ENCODE peak calls at places on chromosomes 11 and 22, in eight cellular contexts. B is AG09309, C is cardiac fibroblast, D is kidney, F is tibial nerve, L is AG04450, G is K562, O is mammary epithelial cell. M is an unnamed sample.

GRCh38 chr22:20244744-20245576 is 23.2 kb downstream of the RTN4R start:
- DNase-seq in B (no peak), C (no peak), D (no peak), F (no peak), L (no peak), G (no peak), O (no peak), M (no peak)

GRCh38 chr11:46363031-46363407 is 15.8 kb downstream of the DGKZ start:
- DNase-seq in B (no peak), C (peak), D (peak), F (peak), L (no peak), G (peak), O (peak), M (no peak)

GRCh38 chr11:120571476-120571875 is 59.9 kb downstream of the GRIK4 start:
- DNase-seq in B (no peak), C (no peak), D (peak), F (no peak), L (no peak), G (no peak), O (no peak), M (no peak)

GRCh38 chr22:19109198-19110063 is 12.8 kb downstream of the DGCR2 start:
- DNase-seq in B (peak), C (peak), D (no peak), F (peak), L (no peak), G (peak), O (peak), M (peak)

GRCh38 chr22:20001082-20001638 is 15.5 kb downstream of the ARVCF start:
- DNase-seq in B (no peak), C (peak), D (peak), F (no peak), L (no peak), G (no peak), O (no peak), M (no peak)

GRCh38 chr11:114040706-114041211 is 18.8 kb upstream of the ZBTB16 start:
- DNase-seq in B (peak), C (peak), D (no peak), F (no peak), L (no peak), G (no peak), O (peak), M (no peak)

GRCh38 chr22:33656808-33657628 is 263.3 kb downstream of the LARGE1 start:
- DNase-seq in B (no peak), C (no peak), D (no peak), F (no peak), L (no peak), G (no peak), O (no peak), M (no peak)

GRCh38 chr11:46064221-46064620 is 57.0 kb downstream of the PHF21A start:
- DNase-seq in B (no peak), C (peak), D (no peak), F (no peak), L (no peak), G (no peak), O (no peak), M (no peak)

GRCh38 chr11:45880772-45881570 is 4.5 kb upstream of the MAPK8IP1 start:
- DNase-seq in B (no peak), C (peak), D (no peak), F (no peak), L (no peak), G (no peak), O (no peak), M (no peak)

GRCh38 chr11:76152086-76152658 is 54.1 kb downstream of the WNT11 start:
- DNase-seq in B (peak), C (peak), D (peak), F (peak), L (peak), G (peak), O (peak), M (no peak)

GRCh38 chr11:2445107-2445947 is 519 bp downstream of the KCNQ1 start:
- DNase-seq in B (no peak), C (no peak), D (peak), F (no peak), L (no peak), G (no peak), O (no peak), M (no peak)

GRCh38 chr11:96464695-96465307 is 75.0 kb downstream of the JRKL start:
- DNase-seq in B (peak), C (peak), D (no peak), F (no peak), L (peak), G (peak), O (peak), M (peak)

GRCh38 chr22:49760630-49761571 is 66.8 kb downstream of the BRD1 start:
- DNase-seq in B (no peak), C (no peak), D (peak), F (no peak), L (no peak), G (no peak), O (no peak), M (no peak)

GRCh38 chr22:31488346-31488883 is 1.2 kb downstream of the EIF4ENIF1 start:
- DNase-seq in B (no peak), C (no peak), D (no peak), F (no peak), L (no peak), G (no peak), O (no peak), M (no peak)

GRCh38 chr11:19428206-19429001 is 187.7 kb upstream of the E2F8 start:
- DNase-seq in B (no peak), C (no peak), D (no peak), F (no peak), L (no peak), G (no peak), O (peak), M (no peak)

GRCh38 chr11:19429108-19429760 is 188.5 kb upstream of the E2F8 start:
- DNase-seq in B (no peak), C (no peak), D (no peak), F (no peak), L (no peak), G (no peak), O (no peak), M (no peak)

GRCh38 chr11:19426719-19427066 is 185.9 kb upstream of the E2F8 start:
- DNase-seq in B (no peak), C (no peak), D (no peak), F (no peak), L (no peak), G (no peak), O (no peak), M (no peak)

GRCh38 chr11:19422257-19422656 is 181.5 kb upstream of the E2F8 start:
- DNase-seq in B (no peak), C (no peak), D (no peak), F (no peak), L (no peak), G (no peak), O (no peak), M (no peak)

DNA sequence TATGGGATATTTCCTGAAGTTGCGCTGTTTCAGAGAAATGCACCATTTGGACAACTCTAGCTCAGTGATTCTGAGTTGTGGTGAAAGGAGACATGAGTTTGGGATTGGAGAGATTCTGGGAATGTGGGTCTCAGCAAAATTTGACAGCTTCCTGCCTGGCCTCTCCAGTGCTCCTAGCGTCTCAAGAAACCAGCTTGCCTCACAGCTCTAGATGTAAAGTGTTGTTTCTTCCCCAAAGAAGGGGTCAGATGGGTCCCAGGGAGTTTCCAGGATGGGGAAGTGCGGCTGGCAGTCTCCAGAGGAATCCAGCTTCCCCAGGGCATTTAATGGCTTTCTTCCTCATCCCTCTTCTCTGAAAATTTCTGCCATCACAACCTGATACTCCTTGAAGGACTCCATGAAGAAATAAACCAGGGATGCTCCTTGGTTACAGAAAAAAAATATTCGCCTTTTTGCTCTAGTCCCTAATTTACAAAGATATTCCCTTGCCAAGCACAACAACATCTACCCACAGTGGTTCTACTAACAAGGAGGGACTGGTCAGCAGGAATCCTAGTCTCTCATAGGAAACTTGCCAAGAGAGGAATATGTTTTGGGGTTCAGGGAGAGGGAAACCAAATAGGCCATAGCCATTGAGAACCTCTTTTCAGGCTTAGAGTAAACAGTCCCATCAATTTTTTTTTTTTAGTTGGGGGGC is 185.4 kb upstream of the E2F8 start:
- DNase-seq in B (no peak), C (no peak), D (no peak), F (no peak), L (no peak), G (no peak), O (no peak), M (no peak)
- H3K4me3 ChIP-seq in B (no peak), C (no peak), D (no peak), F (no peak), L (no peak), G (no peak), O (no peak), M (no peak)

DNA sequence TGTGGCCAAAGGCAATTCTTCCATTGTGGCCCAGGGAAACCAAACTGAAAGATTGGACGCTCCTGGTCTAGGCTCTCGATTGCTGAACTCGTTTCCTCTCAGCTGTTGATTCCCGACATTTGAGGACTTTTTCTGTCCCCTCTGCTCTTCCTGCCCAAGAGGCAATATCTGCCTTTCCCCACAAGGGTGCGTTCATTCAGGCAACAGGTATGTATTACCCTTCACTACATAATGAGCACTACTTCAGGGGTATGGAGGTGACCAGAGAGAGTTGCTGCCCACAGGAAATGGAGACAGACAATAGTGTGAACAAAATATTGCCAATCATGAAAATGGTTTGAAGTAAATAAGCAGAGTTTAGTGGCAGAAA is 8.2 kb downstream of the PTH start:
- DNase-seq in B (no peak), C (peak), D (no peak), F (no peak), L (no peak), G (peak), O (no peak), M (no peak)
- TF ChIP-seq CTCF in B (peak), C (peak), D (no peak), F (no peak), L (peak), G (peak), O (peak), M (no peak)

GRCh38 chr22:23218867-23219251 is 38.5 kb downstream of the BCR start:
- DNase-seq in B (no peak), C (peak), D (peak), F (no peak), L (no peak), G (peak), O (no peak), M (no peak)
- H3K4me3 ChIP-seq in B (no peak), C (no peak), D (no peak), F (no peak), L (no peak), G (no peak), O (no peak), M (no peak)

DNA sequence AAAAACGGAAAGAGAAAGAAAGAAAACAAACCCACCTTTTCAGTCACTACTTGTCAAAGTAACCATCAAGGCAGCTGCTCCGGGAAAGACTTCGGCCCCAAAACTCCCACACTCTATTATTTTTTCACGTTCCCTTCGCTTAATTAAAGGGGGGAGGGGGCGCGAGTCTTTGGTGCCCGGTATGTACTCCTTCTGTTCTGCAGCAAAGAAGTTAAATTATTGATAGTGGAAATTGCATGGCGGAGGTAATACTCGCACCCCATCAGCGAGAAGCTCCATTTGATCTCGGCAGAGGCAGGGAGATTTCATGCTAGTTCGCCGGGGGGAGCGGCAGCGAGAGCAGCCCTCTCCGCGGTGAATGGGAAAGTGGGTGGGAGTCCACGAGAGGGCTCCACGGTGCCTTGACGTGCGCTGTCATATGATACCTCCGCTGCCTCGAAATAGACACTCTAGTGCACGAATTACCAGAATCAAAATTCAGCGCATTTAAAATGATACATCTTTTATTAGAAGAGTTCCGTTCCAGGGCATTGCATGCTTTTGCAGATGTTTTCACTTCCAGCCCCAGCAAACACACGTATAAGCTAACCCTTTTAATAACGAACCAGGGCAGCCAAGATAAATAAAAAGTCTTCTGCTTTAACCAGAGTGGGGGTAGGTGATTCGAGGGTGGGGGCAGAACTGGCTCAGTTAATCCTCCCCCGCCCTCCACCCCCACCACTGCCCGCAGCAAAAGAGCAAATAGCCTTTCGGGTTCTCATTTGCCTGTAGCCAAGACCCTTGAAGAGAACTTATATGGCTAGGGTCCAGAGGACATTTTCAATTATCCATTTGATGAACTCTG is 1.2 kb upstream of the BDNF start:
- DNase-seq in B (peak), C (peak), D (no peak), F (no peak), L (no peak), G (peak), O (no peak), M (no peak)
- TF ChIP-seq CTCF in B (peak), C (peak), D (no peak), F (no peak), L (peak), G (no peak), O (peak), M (peak)

DNA sequence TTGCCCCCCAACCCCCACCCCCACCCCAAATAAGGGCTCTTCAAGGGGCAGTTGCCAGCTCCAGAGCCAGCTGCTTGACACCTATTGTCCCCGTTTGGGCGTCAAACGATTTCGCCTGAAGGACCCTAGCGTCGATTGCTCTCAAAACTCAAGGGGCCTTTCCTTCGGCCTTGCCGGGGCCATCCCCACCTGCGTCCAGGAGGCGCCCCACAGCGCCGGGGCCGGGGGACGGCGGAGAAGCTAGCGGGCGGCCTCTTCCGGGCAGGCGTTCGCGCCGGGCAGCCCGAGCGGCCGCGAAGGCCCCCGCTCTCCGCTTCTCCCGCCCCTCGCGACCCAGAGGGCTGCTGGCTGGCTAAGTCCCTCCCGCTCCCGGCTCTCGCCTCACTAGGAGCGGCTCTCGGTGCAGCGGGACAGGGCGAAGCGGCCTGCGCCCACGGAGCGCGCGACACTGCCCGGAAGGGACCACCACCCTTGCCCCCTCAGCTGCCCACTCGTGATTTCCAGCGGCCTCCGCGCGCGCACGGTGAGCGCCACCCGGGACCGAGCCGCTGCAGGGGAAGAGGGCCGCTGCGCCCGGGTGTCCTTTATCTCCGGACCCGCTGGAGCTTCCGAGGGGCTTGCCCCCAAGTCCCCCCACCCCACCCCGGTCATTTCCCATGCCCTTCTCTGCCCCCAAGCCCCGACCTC is at the start of gene CAPRIN1:
- DNase-seq in B (no peak), C (peak), D (peak), F (peak), L (peak), G (peak), O (peak), M (no peak)
- H3K4me3 ChIP-seq in B (peak), C (peak), D (peak), F (peak), L (peak), G (peak), O (peak), M (peak)

GRCh38 chr22:43205261-43205691 is 18.3 kb upstream of the TTLL12 start:
- DNase-seq in B (no peak), C (no peak), D (peak), F (no peak), L (no peak), G (no peak), O (no peak), M (no peak)

GRCh38 chr22:43202756-43203155 is 15.8 kb upstream of the TTLL12 start:
- DNase-seq in B (no peak), C (no peak), D (peak), F (no peak), L (no peak), G (no peak), O (no peak), M (no peak)

GRCh38 chr22:43201486-43202219 is 14.7 kb upstream of the TTLL12 start:
- DNase-seq in B (no peak), C (no peak), D (peak), F (no peak), L (no peak), G (no peak), O (no peak), M (no peak)

GRCh38 chr22:43202326-43202725 is 15.4 kb upstream of the TTLL12 start:
- DNase-seq in B (no peak), C (no peak), D (peak), F (no peak), L (no peak), G (no peak), O (no peak), M (no peak)

DNA sequence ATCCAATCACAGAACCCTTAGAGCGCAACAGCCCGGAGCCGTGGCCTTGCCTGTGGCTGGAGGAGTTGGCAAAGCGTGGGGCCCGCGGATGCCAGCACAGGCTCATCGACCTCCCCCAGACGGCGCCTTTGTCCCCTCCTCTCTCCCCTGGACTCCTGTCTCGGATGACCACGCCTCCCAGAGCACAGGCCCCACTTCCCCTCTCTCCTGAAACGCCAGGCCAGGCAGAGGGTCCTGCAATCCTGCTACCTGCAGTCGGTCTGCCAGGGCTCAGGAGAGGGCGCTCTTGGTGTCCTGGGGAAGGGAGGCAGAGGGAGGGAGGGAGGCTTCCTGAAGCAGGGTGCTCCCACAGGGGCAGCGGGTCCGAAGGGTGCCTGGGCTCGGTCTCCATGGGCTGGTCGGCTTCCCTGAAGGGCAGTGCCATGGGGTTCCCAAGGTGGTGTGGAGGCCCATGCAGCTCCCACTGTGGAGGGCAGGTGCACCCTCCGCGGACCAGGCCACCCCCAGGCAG is 16.6 kb upstream of the TTLL12 start:
- DNase-seq in B (no peak), C (no peak), D (peak), F (no peak), L (no peak), G (no peak), O (no peak), M (no peak)
- TF ChIP-seq CTCF in B (no peak), C (no peak), D (no peak), F (no peak), L (no peak), G (no peak), O (no peak), M (no peak)

DNA sequence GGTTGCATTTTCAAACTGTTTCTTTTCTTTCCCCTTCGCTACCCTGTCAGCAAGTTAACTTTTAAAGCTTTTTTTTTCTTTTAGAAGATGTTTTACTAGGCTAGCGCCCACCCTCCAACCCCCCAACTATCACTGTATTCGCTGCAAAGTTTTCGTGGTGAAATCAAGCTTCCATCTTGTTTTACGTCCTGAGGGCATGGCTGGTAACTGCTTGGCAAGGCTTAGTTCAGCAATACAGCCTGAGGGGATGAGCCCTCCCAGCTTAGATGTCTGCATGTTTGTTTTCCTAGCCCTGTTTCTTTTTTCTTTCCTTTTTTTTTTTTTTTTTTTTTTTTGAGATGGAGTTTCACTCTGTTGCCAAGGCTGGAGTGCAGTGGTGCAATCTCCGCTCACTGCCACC is 1359.2 kb downstream of the LRRC4C start:
- DNase-seq in B (no peak), C (no peak), D (no peak), F (no peak), L (no peak), G (no peak), O (no peak), M (no peak)
- H3K4me3 ChIP-seq in B (no peak), C (no peak), D (no peak), F (no peak), L (no peak), G (no peak), O (no peak), M (no peak)

GRCh38 chr11:3808846-3809623 is 675 bp downstream of the PGAP2 start:
- DNase-seq in B (no peak), C (peak), D (no peak), F (no peak), L (no peak), G (peak), O (peak), M (no peak)
- TF ChIP-seq CTCF in B (peak), C (peak), D (peak), F (peak), L (peak), G (peak), O (peak), M (peak)

GRCh38 chr11:134047586-134047999 is 21.3 kb upstream of the JAM3 start:
- DNase-seq in B (peak), C (peak), D (no peak), F (peak), L (peak), G (no peak), O (peak), M (peak)
- H3K4me3 ChIP-seq in B (peak), C (peak), D (no peak), F (no peak), L (no peak), G (no peak), O (no peak), M (no peak)

M was measured in AG04449.